ENCODE peak calls at places on chromosomes 13 and 19, in five cellular contexts. One of them, this sample, is unnamed.

GRCh38 chr13:29516880-29517279 is 78.6 kb downstream of the SLC7A1 start:
- DNase-seq in ecto neural progenitor cell: no peak
- DNase-seq in stimulated activated naive CD4-positive, alpha-beta T cell treated with Interleukin-2 at 50 U/mL for 16 hours: no peak
- DNase-seq in Ammon's horn: no peak
- DNase-seq in H54: no peak
- DNase-seq in this sample: no peak

GRCh38 chr13:32117696-32118095 is 86.1 kb downstream of the FRY start:
- DNase-seq in stimulated activated naive CD4-positive, alpha-beta T cell treated with Interleukin-2 at 50 U/mL for 16 hours: no peak
- DNase-seq in Ammon's horn: no peak
- DNase-seq in ecto neural progenitor cell: no peak
- DNase-seq in H54: no peak
- DNase-seq in this sample: no peak

GRCh38 chr19:12880551-12881171 is 588 bp downstream of the DNASE2 start:
- DNase-seq in Ammon's horn: peak
- DNase-seq in stimulated activated naive CD4-positive, alpha-beta T cell treated with Interleukin-2 at 50 U/mL for 16 hours: no peak
- DNase-seq in ecto neural progenitor cell: no peak
- DNase-seq in H54: peak
- DNase-seq in this sample: no peak

GRCh38 chr19:17766543-17767131 is 15.4 kb downstream of the FCHO1 start:
- DNase-seq in ecto neural progenitor cell: peak
- DNase-seq in H54: peak
- DNase-seq in Ammon's horn: peak
- DNase-seq in stimulated activated naive CD4-positive, alpha-beta T cell treated with Interleukin-2 at 50 U/mL for 16 hours: no peak
- DNase-seq in this sample: peak

GRCh38 chr13:40384976-40385857 is 281.2 kb downstream of the FOXO1 start:
- DNase-seq in Ammon's horn: no peak
- DNase-seq in H54: no peak
- DNase-seq in ecto neural progenitor cell: no peak
- DNase-seq in stimulated activated naive CD4-positive, alpha-beta T cell treated with Interleukin-2 at 50 U/mL for 16 hours: no peak
- DNase-seq in this sample: no peak

GRCh38 chr19:46481947-46482346 is 10.6 kb upstream of the PNMA8A start:
- DNase-seq in stimulated activated naive CD4-positive, alpha-beta T cell treated with Interleukin-2 at 50 U/mL for 16 hours: no peak
- DNase-seq in Ammon's horn: no peak
- DNase-seq in ecto neural progenitor cell: no peak
- DNase-seq in H54: no peak
- DNase-seq in this sample: no peak

GRCh38 chr19:17830567-17831418 is 9.5 kb upstream of the INSL3 start:
- DNase-seq in Ammon's horn: peak
- DNase-seq in ecto neural progenitor cell: peak
- DNase-seq in stimulated activated naive CD4-positive, alpha-beta T cell treated with Interleukin-2 at 50 U/mL for 16 hours: peak
- DNase-seq in H54: peak
- DNase-seq in this sample: peak

GRCh38 chr13:50226515-50227147 is 211.4 kb downstream of the KCNRG start:
- DNase-seq in H54: no peak
- DNase-seq in stimulated activated naive CD4-positive, alpha-beta T cell treated with Interleukin-2 at 50 U/mL for 16 hours: no peak
- DNase-seq in ecto neural progenitor cell: no peak
- DNase-seq in Ammon's horn: no peak
- DNase-seq in this sample: no peak

GRCh38 chr19:3873151-3873550 is 4.3 kb upstream of the ZFR2 start:
- DNase-seq in ecto neural progenitor cell: no peak
- DNase-seq in Ammon's horn: no peak
- DNase-seq in H54: no peak
- DNase-seq in stimulated activated naive CD4-positive, alpha-beta T cell treated with Interleukin-2 at 50 U/mL for 16 hours: no peak
- DNase-seq in this sample: no peak

GRCh38 chr13:75202981-75203380 is 279.0 kb downstream of the TBC1D4 start:
- DNase-seq in H54: no peak
- DNase-seq in ecto neural progenitor cell: no peak
- DNase-seq in stimulated activated naive CD4-positive, alpha-beta T cell treated with Interleukin-2 at 50 U/mL for 16 hours: no peak
- DNase-seq in Ammon's horn: no peak
- DNase-seq in this sample: no peak

GRCh38 chr13:57631607-57632275 is at the start of gene PCDH17:
- DNase-seq in H54: no peak
- DNase-seq in Ammon's horn: peak
- DNase-seq in ecto neural progenitor cell: peak
- DNase-seq in stimulated activated naive CD4-positive, alpha-beta T cell treated with Interleukin-2 at 50 U/mL for 16 hours: no peak
- DNase-seq in this sample: no peak

GRCh38 chr13:95253033-95253432 is 48.2 kb downstream of the ABCC4 start:
- DNase-seq in stimulated activated naive CD4-positive, alpha-beta T cell treated with Interleukin-2 at 50 U/mL for 16 hours: no peak
- DNase-seq in H54: no peak
- DNase-seq in ecto neural progenitor cell: no peak
- DNase-seq in Ammon's horn: no peak
- DNase-seq in this sample: no peak

This sample was measured in naive thymus-derived CD4-positive, alpha-beta T cell.